ENCODE peak calls at places on chromosomes 4 and X, in five cellular contexts. L is upper lobe of right lung, J is AG04450, H is endothelial cell, F is Peyer's patch. O is an unnamed sample.

GRCh38 chr4:48698029-48698901 is 81.8 kb downstream of the FRYL start:
- DNase-seq in L (no peak), J (peak), H (no peak), F (no peak), O (peak)

GRCh38 chrX:66756717-66757116 is 117.8 kb upstream of the EDA2R start:
- DNase-seq in L (no peak), J (no peak), H (no peak), F (no peak), O (no peak)

GRCh38 chr4:84691170-84691691 is 108.3 kb downstream of the CDS1 start:
- DNase-seq in L (no peak), J (peak), H (no peak), F (no peak), O (peak)

GRCh38 chr4:158861281-158861680 is 92.5 kb downstream of the FNIP2 start:
- DNase-seq in L (no peak), J (no peak), H (no peak), F (no peak), O (no peak)

GRCh38 chr4:41709844-41710481 is 38.6 kb downstream of the PHOX2B start:
- DNase-seq in L (no peak), J (peak), H (no peak), F (no peak), O (peak)

GRCh38 chr4:72567821-72568620 is 1.0 kb downstream of the ADAMTS3 start:
- DNase-seq in L (peak), J (peak), H (peak), F (peak), O (peak)

GRCh38 chr4:141246683-141247429 is 26.2 kb downstream of the ZNF330 start:
- DNase-seq in L (no peak), J (no peak), H (no peak), F (no peak), O (peak)

GRCh38 chrX:75230296-75230695 is 43.6 kb upstream of the UPRT start:
- DNase-seq in L (no peak), J (no peak), H (no peak), F (no peak), O (no peak)

GRCh38 chrX:77436682-77437081 is 10.5 kb upstream of the FGF16 start:
- DNase-seq in L (no peak), J (no peak), H (no peak), F (no peak), O (no peak)

GRCh38 chr4:151688003-151688784 is 72.6 kb downstream of the GATB start:
- DNase-seq in L (no peak), J (no peak), H (no peak), F (no peak), O (peak)

GRCh38 chr4:48439988-48440387 is 43.2 kb upstream of the SLC10A4 start:
- DNase-seq in L (no peak), J (no peak), H (no peak), F (no peak), O (peak)

GRCh38 chr4:71195932-71196331 is 142.9 kb upstream of the SLC4A4 start:
- DNase-seq in L (no peak), J (peak), H (no peak), F (no peak), O (peak)

GRCh38 chrX:13759152-13759718 is 24.7 kb downstream of the OFD1 start:
- DNase-seq in L (no peak), J (no peak), H (no peak), F (no peak), O (no peak)

GRCh38 chr4:97016186-97016945 is 1126.9 kb downstream of the STPG2 start:
- DNase-seq in L (no peak), J (no peak), H (no peak), F (no peak), O (no peak)

GRCh38 chr4:106312377-106312776 is 3.6 kb downstream of the TBCK start:
- DNase-seq in L (no peak), J (no peak), H (no peak), F (no peak), O (peak)

GRCh38 chr4:89072921-89073320 is 15.9 kb upstream of the FAM13A start:
- DNase-seq in L (no peak), J (no peak), H (no peak), F (no peak), O (no peak)

GRCh38 chr4:93127489-93127888 is 701.1 kb upstream of the ATOH1 start:
- DNase-seq in L (no peak), J (no peak), H (no peak), F (no peak), O (no peak)

GRCh38 chr4:170278481-170278880 is 188.7 kb upstream of the AADAT start:
- DNase-seq in L (no peak), J (no peak), H (no peak), F (no peak), O (no peak)

GRCh38 chr4:1323280-1323634 is 23.8 kb upstream of the UVSSA start:
- DNase-seq in L (no peak), J (no peak), H (no peak), F (no peak), O (no peak)

GRCh38 chrX:77447339-77448149 is at the start of gene FGF16:
- DNase-seq in L (peak), J (no peak), H (peak), F (no peak), O (no peak)

GRCh38 chrX:7228226-7228625 is 80.3 kb upstream of the PUDP start:
- DNase-seq in L (no peak), J (no peak), H (no peak), F (no peak), O (no peak)

GRCh38 chrX:31268359-31268758 is 196.5 kb upstream of the FTHL17 start:
- DNase-seq in L (no peak), J (no peak), H (no peak), F (no peak), O (peak)

GRCh38 chr4:174401471-174402130 is 117.9 kb downstream of the CEP44 start:
- DNase-seq in L (no peak), J (no peak), H (no peak), F (no peak), O (no peak)

GRCh38 chr4:40525811-40526598 is 103.7 kb downstream of the RBM47 start:
- DNase-seq in L (no peak), J (peak), H (no peak), F (no peak), O (peak)

GRCh38 chr4:151304755-151305154 is 20.6 kb downstream of the SH3D19 start:
- DNase-seq in L (no peak), J (no peak), H (no peak), F (no peak), O (peak)

GRCh38 chr4:17117746-17118145 is 219.3 kb upstream of the LDB2 start:
- DNase-seq in L (no peak), J (no peak), H (no peak), F (no peak), O (peak)

GRCh38 chr4:169899295-169899694 is 126.9 kb downstream of the MFAP3L start:
- DNase-seq in L (no peak), J (no peak), H (no peak), F (no peak), O (peak)

GRCh38 chr4:83782591-83782990 is 246.7 kb downstream of the GPAT3 start:
- DNase-seq in L (no peak), J (no peak), H (no peak), F (no peak), O (no peak)

GRCh38 chr4:95694411-95694810 is 145.5 kb upstream of the PDHA2 start:
- DNase-seq in L (no peak), J (no peak), H (no peak), F (no peak), O (no peak)

GRCh38 chr4:98232202-98232601 is 29.0 kb upstream of the RAP1GDS1 start:
- DNase-seq in L (no peak), J (no peak), H (no peak), F (no peak), O (peak)

DNA sequence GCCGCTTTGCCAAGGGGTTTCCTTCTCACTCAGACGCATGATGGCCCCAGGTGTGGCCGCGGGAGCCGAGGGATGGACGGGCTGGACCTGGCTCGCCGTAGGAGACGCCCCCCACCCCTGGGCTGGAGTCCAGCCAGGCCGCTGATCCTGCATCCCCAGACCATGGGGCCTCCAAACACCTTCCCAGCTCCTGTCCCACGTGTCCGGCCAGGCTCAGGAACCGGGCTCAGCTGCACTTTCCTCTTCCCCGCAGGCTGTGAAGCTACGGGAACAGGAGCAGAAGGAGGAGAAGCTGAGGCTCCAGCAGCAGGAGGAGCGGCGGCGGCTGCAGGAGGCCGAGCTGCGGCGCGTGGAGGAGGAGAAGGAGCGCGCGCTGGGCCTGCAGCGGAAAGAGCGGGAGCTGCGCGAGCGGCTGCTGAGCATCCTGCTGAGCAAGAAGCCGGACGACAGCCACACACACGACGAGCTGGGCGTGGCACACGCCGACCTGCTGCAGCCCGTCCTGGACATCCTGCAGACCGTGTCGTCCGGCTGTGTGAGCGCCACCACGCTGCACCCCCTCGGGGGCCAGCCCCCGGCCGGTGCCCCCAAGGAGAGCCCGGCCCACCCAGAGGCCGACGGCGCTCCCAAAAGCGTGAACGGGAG is 9.1 kb downstream of the AKAP17A start:
- DNase-seq in L (peak), J (no peak), H (no peak), F (no peak), O (no peak)
- TF ChIP-seq CTCF in L (no peak), J (no peak), H (no peak), F (no peak), O (no peak)

DNA sequence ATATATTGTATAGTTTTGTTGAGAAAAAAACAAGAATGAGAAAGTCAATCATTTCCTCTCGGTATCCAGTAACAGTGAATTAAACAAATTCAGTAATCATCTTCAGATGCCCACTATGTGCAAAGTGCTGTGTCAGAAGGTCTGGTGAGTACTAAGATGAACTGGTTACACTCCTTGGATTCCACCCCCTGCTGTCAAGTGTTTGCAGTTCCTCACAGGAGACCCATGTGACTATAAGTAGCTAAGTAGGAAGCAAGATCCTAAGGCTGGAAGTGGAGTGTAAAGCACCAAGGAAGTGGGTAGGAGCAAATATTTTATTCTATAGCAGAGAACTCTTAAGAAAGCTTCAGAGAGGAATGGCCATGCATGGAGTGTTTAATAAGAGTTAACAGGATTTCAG is 73.6 kb downstream of the SNX25 start:
- DNase-seq in L (no peak), J (no peak), H (no peak), F (no peak), O (peak)
- TF ChIP-seq CTCF in L (no peak), J (no peak), H (no peak), F (peak), O (peak)

GRCh38 chr4:187174749-187175148 is 451.1 kb upstream of the FAT1 start:
- DNase-seq in L (no peak), J (no peak), H (no peak), F (no peak), O (no peak)

GRCh38 chr4:187178084-187178483 is 454.4 kb upstream of the FAT1 start:
- DNase-seq in L (no peak), J (no peak), H (no peak), F (no peak), O (no peak)

GRCh38 chr4:187179086-187180070 is 455.7 kb upstream of the FAT1 start:
- DNase-seq in L (no peak), J (no peak), H (no peak), F (no peak), O (no peak)

GRCh38 chr4:187175197-187175596 is 451.5 kb upstream of the FAT1 start:
- DNase-seq in L (no peak), J (no peak), H (no peak), F (no peak), O (no peak)

GRCh38 chr4:187176261-187176910 is 452.7 kb upstream of the FAT1 start:
- DNase-seq in L (no peak), J (peak), H (no peak), F (no peak), O (no peak)
- TF ChIP-seq CTCF in L (no peak), J (no peak), H (no peak), F (no peak), O (no peak)

GRCh38 chrX:123173833-123174232 is 10.2 kb upstream of the GRIA3 start:
- DNase-seq in L (no peak), J (no peak), H (no peak), F (no peak), O (no peak)
- TF ChIP-seq CTCF in L (no peak), J (no peak), H (peak), F (no peak), O (no peak)

DNA sequence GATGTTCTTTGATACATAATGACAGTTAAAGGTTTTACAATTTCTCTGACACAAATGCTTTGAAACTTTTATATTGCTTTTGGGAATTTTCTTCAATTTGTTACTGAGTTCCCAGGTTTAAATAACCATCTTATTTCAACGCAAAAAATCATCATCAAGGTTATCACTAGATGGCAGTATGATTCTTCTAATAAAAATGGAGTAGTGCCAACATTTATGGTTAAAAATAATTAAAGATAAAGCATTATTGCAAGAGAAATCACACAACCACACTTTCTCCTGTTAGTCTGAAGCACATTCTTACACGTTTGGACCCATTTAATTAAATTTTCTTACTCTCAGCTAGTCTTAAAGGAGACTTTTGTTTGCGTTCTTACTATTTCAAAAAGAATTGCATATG is 611.3 kb upstream of the CPXCR1 start:
- DNase-seq in L (no peak), J (no peak), H (no peak), F (no peak), O (peak)
- TF ChIP-seq CTCF in L (peak), J (no peak), H (no peak), F (no peak), O (no peak)

DNA sequence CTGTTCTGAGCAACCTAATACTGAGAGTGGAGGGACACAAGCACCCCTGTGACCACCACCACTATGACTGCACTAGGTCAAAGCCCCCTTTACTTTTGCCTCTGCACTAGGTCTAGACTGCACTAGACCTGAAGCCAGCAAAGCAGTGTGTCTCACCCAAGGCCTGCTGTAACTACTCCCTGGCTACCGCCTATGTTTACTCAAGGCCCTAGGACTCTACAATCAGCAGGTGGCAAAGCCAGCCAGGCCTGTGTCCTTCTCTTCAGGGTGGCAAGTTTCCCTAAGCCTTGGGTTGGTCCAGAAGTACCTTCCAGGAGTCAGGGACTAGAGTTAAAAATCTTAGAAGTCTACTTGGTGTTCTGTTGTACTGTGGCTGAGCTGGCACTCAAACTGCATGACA is 15.9 kb downstream of the RAB33B start:
- DNase-seq in L (no peak), J (no peak), H (no peak), F (no peak), O (no peak)
- TF ChIP-seq CTCF in L (no peak), J (no peak), H (no peak), F (no peak), O (no peak)

GRCh38 chrX:24026403-24026801 is 584 bp downstream of the KLHL15 start:
- DNase-seq in L (no peak), J (no peak), H (no peak), F (no peak), O (no peak)

GRCh38 chrX:24025741-24026402 is 1.1 kb downstream of the KLHL15 start:
- DNase-seq in L (no peak), J (peak), H (no peak), F (no peak), O (peak)

GRCh38 chrX:24023972-24024664 is 2.9 kb downstream of the KLHL15 start:
- DNase-seq in L (no peak), J (no peak), H (no peak), F (no peak), O (peak)

GRCh38 chrX:24023538-24023937 is 3.4 kb downstream of the KLHL15 start:
- DNase-seq in L (no peak), J (no peak), H (no peak), F (no peak), O (no peak)

DNA sequence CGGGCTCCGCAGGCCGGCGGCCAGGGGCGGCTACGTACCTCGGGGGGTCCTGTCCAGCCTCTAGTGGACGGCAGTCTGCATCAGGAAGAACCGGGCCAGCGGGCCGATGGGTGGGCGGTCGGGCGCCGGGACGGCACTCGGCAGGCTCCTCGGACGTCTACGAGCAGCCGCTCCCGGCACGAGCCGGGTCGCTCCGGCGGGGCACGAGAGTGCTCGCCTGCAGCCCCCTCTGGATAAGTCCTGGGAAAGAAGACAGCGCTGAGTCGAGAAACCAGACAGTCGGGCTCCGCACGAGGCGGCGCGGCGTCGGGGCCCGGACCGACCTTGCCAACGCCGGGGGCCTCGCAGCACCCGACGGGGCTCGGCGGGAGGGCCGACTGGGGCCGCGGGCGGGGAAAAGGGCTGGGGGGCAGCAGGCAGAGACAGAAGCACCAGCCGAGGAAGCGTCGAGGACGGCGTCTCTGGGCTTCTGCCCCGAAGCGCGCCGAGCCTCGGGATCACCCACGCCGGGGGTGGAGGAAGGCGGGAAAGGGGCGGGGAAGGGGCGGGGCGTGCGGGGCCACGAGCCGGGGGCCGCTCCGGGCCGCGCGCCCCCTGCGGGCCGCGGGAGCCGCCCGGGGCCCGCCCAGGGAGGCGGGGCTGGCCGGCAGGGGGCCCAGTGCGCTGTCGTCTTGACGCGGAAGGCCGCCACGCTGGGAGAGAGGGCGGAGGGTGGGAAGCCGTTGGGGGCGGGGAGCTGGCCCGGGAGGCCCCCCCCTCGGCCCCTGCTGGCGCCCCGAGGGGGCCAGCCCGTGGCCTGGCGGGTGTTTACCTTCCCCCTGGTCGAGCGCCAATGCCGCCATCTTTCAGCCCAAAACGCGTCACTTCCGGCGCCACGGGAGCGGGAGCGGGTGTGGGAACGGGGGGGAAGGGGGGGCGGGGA is 1.9 kb downstream of the KLHL15 start:
- DNase-seq in L (peak), J (peak), H (peak), F (peak), O (peak)
- TF ChIP-seq CTCF in L (peak), J (no peak), H (peak), F (no peak), O (no peak)

DNA sequence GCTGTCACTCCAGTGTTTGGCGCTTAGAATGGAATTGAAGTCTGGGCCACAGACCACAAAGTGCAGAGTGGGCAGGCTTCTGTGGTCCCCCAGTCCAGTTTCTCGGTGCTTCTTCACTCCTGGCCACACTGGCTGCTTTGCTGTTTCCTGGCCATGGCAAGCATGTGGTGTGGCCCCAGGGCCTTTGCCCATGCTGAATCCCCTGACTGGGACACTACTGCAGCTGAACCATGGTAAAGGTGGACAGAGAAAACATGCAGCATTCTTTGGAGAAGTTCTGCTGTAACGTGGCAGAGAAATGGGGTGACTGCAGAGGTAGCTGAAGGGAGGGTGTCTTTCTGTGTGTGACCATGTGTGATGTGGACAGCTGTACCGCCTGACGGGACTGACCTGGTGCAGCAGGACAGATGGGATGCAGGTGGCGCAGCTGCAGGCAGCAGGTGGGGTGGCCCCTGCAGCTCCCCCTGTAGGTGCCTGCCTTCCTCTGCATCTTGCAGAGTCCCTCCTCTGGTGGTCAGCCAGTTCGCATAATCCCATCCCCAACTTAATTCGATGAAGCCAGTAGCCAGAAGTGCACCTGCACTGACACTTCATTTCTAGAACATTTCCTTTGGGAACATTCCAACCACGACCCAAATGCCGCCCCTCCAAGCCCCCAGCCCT is 13.2 kb upstream of the S100P start:
- DNase-seq in L (no peak), J (no peak), H (no peak), F (peak), O (no peak)
- TF ChIP-seq CTCF in L (no peak), J (peak), H (peak), F (no peak), O (peak)